ENCODE peak calls at places on chromosomes 2 and 18, in nine cellular contexts. W is hypothalamus, L is WTC11, V is T follicular helper cell, P is HTR-8/SVneo, O is aorta, B is IMR-90, R is fibroblast of lung, N is skeletal muscle cell. Z is an unnamed sample.

GRCh38 chr18:7233398-7233797 is 2.5 kb downstream of the LRRC30 start:
- DNase-seq in W (no peak), L (no peak), V (no peak), P (no peak), O (no peak), B (no peak), R (peak; percentile 41), N (no peak), Z (no peak)

GRCh38 chr2:102140367-102140766 is 2.2 kb upstream of the IL1R1 start:
- DNase-seq in W (no peak), L (no peak), V (no peak), P (no peak), O (no peak), B (peak; percentile 59), R (peak; percentile 52), N (no peak), Z (no peak)

GRCh38 chr2:112820343-112820742 is 16.2 kb downstream of the IL1B start:
- DNase-seq in W (no peak), L (no peak), V (no peak), P (no peak), O (no peak), B (no peak), R (no peak), N (no peak), Z (no peak)

GRCh38 chr2:177165731-177166711 is 46.6 kb upstream of the HNRNPA3 start:
- DNase-seq in W (no peak), L (no peak), V (no peak), P (no peak), O (peak; percentile 58), B (peak; percentile 40), R (peak; percentile 47), N (no peak), Z (peak; percentile 22)

GRCh38 chr2:191678437-191679110 is 638 bp downstream of the NABP1 start:
- DNase-seq in W (no peak), L (peak; percentile 25), V (peak; percentile 39), P (no peak), O (peak; percentile 70), B (no peak), R (no peak), N (no peak), Z (no peak)

GRCh38 chr2:100518801-100519200 is 44.0 kb upstream of the PDCL3 start:
- DNase-seq in W (no peak), L (no peak), V (no peak), P (no peak), O (no peak), B (no peak), R (no peak), N (no peak), Z (no peak)

GRCh38 chr2:37631292-37631691 is 40.1 kb downstream of the CDC42EP3 start:
- DNase-seq in W (no peak), L (no peak), V (no peak), P (no peak), O (no peak), B (no peak), R (no peak), N (no peak), Z (no peak)

GRCh38 chr2:231680992-231681852 is 27.1 kb upstream of the PTMA start:
- DNase-seq in W (peak; percentile 73), L (peak; percentile 94), V (no peak), P (peak; percentile 89), O (peak; percentile 89), B (peak; percentile 82), R (peak; percentile 82), N (peak; percentile 51), Z (peak; percentile 41)

GRCh38 chr2:9614562-9614961 is 16.2 kb downstream of the YWHAQ start:
- DNase-seq in W (no peak), L (no peak), V (no peak), P (no peak), O (no peak), B (peak; percentile 33), R (no peak), N (no peak), Z (no peak)

GRCh38 chr18:8507361-8507760 is 101.9 kb upstream of the RAB12 start:
- DNase-seq in W (no peak), L (peak; percentile 47), V (no peak), P (no peak), O (no peak), B (peak; percentile 4), R (no peak), N (no peak), Z (peak; percentile 14)

GRCh38 chr2:43132523-43133301 is 93.7 kb downstream of the ZFP36L2 start:
- DNase-seq in W (no peak), L (no peak), V (no peak), P (no peak), O (no peak), B (no peak), R (no peak), N (no peak), Z (no peak)

GRCh38 chr18:56298935-56299334 is 339.5 kb downstream of the TXNL1 start:
- DNase-seq in W (no peak), L (no peak), V (no peak), P (peak; percentile 23), O (no peak), B (peak; percentile 62), R (peak; percentile 37), N (no peak), Z (peak; percentile 70)

GRCh38 chr2:3288455-3289163 is 89.0 kb downstream of the EIPR1 start:
- DNase-seq in W (no peak), L (no peak), V (no peak), P (no peak), O (no peak), B (no peak), R (no peak), N (no peak), Z (no peak)

GRCh38 chr2:229129738-229130371 is 141.2 kb downstream of the PID1 start:
- DNase-seq in W (peak; percentile 10), L (no peak), V (no peak), P (no peak), O (peak; percentile 46), B (no peak), R (peak; percentile 52), N (no peak), Z (no peak)

GRCh38 chr2:192151848-192152247 is 42.9 kb downstream of the TMEFF2 start:
- DNase-seq in W (no peak), L (no peak), V (no peak), P (no peak), O (no peak), B (peak; percentile 74), R (peak; percentile 75), N (peak; percentile 90), Z (peak; percentile 69)

GRCh38 chr18:46356278-46357033 is 252.3 kb downstream of the HAUS1 start:
- DNase-seq in W (no peak), L (no peak), V (no peak), P (no peak), O (no peak), B (no peak), R (no peak), N (no peak), Z (no peak)

GRCh38 chr2:131104487-131105155 is 515 bp upstream of the PLEKHB2 start:
- DNase-seq in W (peak; percentile 89), L (no peak), V (peak; percentile 42), P (peak; percentile 69), O (peak; percentile 54), B (peak; percentile 61), R (peak; percentile 85), N (peak; percentile 20), Z (peak; percentile 39)

GRCh38 chr18:56532176-56532840 is 106.1 kb downstream of the TXNL1 start:
- DNase-seq in W (no peak), L (no peak), V (no peak), P (no peak), O (no peak), B (peak; percentile 56), R (no peak), N (no peak), Z (peak; percentile 19)

GRCh38 chr2:163909411-163910080 is 173.7 kb upstream of the FIGN start:
- DNase-seq in W (no peak), L (no peak), V (no peak), P (no peak), O (no peak), B (no peak), R (no peak), N (no peak), Z (no peak)

GRCh38 chr2:2846379-2847130 is 515.5 kb upstream of the MYT1L start:
- DNase-seq in W (peak; percentile 36), L (no peak), V (no peak), P (no peak), O (no peak), B (no peak), R (no peak), N (no peak), Z (no peak)

GRCh38 chr2:20822535-20823490 is at the start of gene LDAH:
- DNase-seq in W (peak; percentile 89), L (peak; percentile 92), V (peak; percentile 73), P (peak; percentile 96), O (peak; percentile 93), B (peak; percentile 87), R (peak; percentile 90), N (peak; percentile 45), Z (peak; percentile 77)

Z was measured in brain microvascular endothelial cell.